ENCODE peak calls at places on chromosomes 4 and X, in eight cellular contexts. P is ovary, G is esophagus squamous epithelium, I is Panc1, B is GM23338, Y is IMR-90, C is tibial artery, D is upper lobe of right lung. K is an unnamed sample. For H3K4me1, the result is how much of the 10 kb centered on the place peaks cover.

GRCh38 chr4:146981651-146982050 is 36.0 kb upstream of the TTC29 start:
- DNase-seq in P (no peak), G (no peak), I (no peak), B (no peak), Y (peak), C (no peak), D (no peak), K (no peak)

GRCh38 chrX:47091149-47091775 is 13.0 kb downstream of the RGN start:
- DNase-seq in P (no peak), G (no peak), I (no peak), B (peak), Y (peak), C (no peak), D (no peak), K (no peak)

GRCh38 chrX:57906790-57907189 is 3.5 kb downstream of the ZXDA start:
- DNase-seq in P (no peak), G (no peak), I (no peak), B (no peak), Y (peak), C (no peak), D (no peak), K (no peak)

GRCh38 chr4:89162486-89162885 is 51.2 kb downstream of the TIGD2 start:
- DNase-seq in P (no peak), G (no peak), I (no peak), B (no peak), Y (no peak), C (no peak), D (no peak), K (no peak)

GRCh38 chrX:119181491-119181890 is 53.9 kb upstream of the KIAA1210 start:
- DNase-seq in P (no peak), G (no peak), I (no peak), B (peak), Y (no peak), C (no peak), D (no peak), K (no peak)

GRCh38 chrX:24148535-24149345 is 789 bp upstream of the ZFX start:
- DNase-seq in P (peak), G (no peak), I (no peak), B (no peak), Y (peak), C (no peak), D (no peak), K (peak)

GRCh38 chrX:149848855-149849254 is 32.1 kb upstream of the MAGEA8 start:
- DNase-seq in P (no peak), G (no peak), I (no peak), B (no peak), Y (no peak), C (no peak), D (no peak), K (no peak)

GRCh38 chr4:151540728-151541437 is 131.9 kb downstream of the FHIP1A start:
- DNase-seq in P (no peak), G (no peak), I (peak), B (no peak), Y (peak), C (no peak), D (no peak), K (no peak)

GRCh38 chrX:17563076-17563475 is 174.2 kb upstream of the SCML1 start:
- DNase-seq in P (no peak), G (no peak), I (no peak), B (no peak), Y (no peak), C (no peak), D (no peak), K (no peak)

GRCh38 chr4:56272946-56273728 is 114.2 kb downstream of the AASDH start:
- DNase-seq in P (no peak), G (no peak), I (no peak), B (no peak), Y (no peak), C (no peak), D (no peak), K (no peak)

GRCh38 chrX:121010218-121010617 is 24.7 kb upstream of the CT47A1 start:
- DNase-seq in P (no peak), G (no peak), I (no peak), B (no peak), Y (no peak), C (no peak), D (no peak), K (no peak)

GRCh38 chr4:42712854-42713253 is 55.9 kb upstream of the ATP8A1 start:
- DNase-seq in P (no peak), G (no peak), I (no peak), B (no peak), Y (no peak), C (no peak), D (no peak), K (no peak)

GRCh38 chr4:42710329-42710728 is 53.4 kb upstream of the ATP8A1 start:
- DNase-seq in P (no peak), G (no peak), I (no peak), B (no peak), Y (no peak), C (no peak), D (no peak), K (no peak)

GRCh38 chr4:42708625-42709024 is 51.7 kb upstream of the ATP8A1 start:
- DNase-seq in P (no peak), G (no peak), I (no peak), B (no peak), Y (no peak), C (no peak), D (no peak), K (no peak)

GRCh38 chr4:42710761-42711160 is 53.9 kb upstream of the ATP8A1 start:
- DNase-seq in P (no peak), G (no peak), I (no peak), B (no peak), Y (no peak), C (no peak), D (no peak), K (no peak)

DNA sequence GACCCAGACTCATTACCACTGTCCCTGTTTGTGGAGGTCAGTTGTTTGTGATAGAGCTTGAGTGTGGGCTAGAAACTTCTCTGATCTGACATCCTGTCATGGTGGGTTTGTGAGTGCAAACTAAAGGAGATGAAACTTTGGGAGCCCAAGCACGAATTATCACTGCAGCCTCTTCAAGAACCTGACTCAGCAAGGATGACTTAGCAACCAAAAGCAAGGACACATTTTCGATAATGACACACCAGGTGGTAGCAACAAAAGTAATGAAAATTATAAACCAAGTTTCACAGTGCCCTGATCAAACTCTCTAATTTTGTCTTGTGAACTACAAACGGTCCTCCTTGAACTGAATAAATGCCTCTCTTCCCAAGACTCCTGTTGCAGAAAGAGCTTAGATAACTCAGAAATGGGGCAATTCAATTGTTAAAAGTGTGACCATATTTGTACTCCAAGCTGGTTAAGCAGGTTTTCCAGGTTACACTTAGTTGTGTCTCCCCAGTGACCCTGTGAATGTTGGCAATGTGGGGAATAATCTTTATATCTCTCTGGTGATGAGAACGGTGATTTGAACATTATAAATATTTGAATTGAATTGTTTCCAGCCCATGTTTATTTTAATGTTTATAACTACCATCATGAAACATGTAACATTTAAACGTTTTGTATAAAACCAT is 52.6 kb upstream of the ATP8A1 start:
- DNase-seq in P (no peak), G (no peak), I (no peak), B (no peak), Y (no peak), C (no peak), D (no peak), K (no peak)
- TF ChIP-seq CTCF in P (no peak), G (no peak), I (no peak), B (no peak), Y (no peak), C (no peak), D (no peak), K (no peak)

GRCh38 chr4:8214091-8214490 is 15.0 kb downstream of the SH3TC1 start:
- DNase-seq in P (no peak), G (no peak), I (no peak), B (no peak), Y (no peak), C (no peak), D (no peak), K (no peak)

GRCh38 chr4:8215641-8216442 is 16.8 kb downstream of the SH3TC1 start:
- DNase-seq in P (no peak), G (no peak), I (no peak), B (no peak), Y (no peak), C (no peak), D (no peak), K (no peak)

GRCh38 chr4:8213121-8213520 is 14.0 kb downstream of the SH3TC1 start:
- DNase-seq in P (no peak), G (no peak), I (no peak), B (no peak), Y (no peak), C (no peak), D (no peak), K (peak)

GRCh38 chr4:8216443-8217245 is 17.6 kb downstream of the SH3TC1 start:
- DNase-seq in P (no peak), G (no peak), I (no peak), B (no peak), Y (no peak), C (no peak), D (no peak), K (no peak)

DNA sequence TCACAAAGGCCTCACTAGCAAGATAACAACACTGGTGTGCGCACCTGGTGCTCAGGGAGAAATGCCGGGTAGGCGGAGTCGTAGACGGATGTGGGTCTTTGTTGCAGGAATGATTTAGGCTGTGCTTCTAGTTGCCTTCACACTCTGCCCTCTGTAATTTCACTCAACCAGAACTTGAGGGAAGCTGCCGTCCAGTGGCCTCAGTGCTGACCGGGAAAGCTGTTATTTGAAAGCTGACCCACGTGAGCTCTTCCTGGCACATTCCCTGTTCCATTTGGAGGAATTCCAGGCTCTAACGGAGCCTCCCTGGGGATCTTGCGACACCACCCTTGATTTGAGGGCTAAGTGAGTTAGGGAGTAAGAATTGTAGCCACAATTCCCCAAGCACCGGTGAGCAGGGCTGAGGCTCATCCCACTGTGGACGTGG is 15.9 kb downstream of the SH3TC1 start:
- DNase-seq in P (no peak), G (no peak), I (no peak), B (no peak), Y (peak), C (no peak), D (peak), K (no peak)
- H3K4me1 ChIP-seq in P (under half), G (under half), I (under half), B (under half), Y (under half), C (under half), D (under half), K (under half)

GRCh38 chr4:116952530-116953108 is 132.8 kb downstream of the TRAM1L1 start:
- DNase-seq in P (no peak), G (no peak), I (no peak), B (no peak), Y (no peak), C (no peak), D (no peak), K (no peak)

GRCh38 chr4:116959045-116959444 is 126.3 kb downstream of the TRAM1L1 start:
- DNase-seq in P (no peak), G (no peak), I (no peak), B (no peak), Y (no peak), C (no peak), D (no peak), K (no peak)

GRCh38 chr4:116953947-116954346 is 131.4 kb downstream of the TRAM1L1 start:
- DNase-seq in P (no peak), G (no peak), I (no peak), B (no peak), Y (no peak), C (no peak), D (no peak), K (no peak)
- TF ChIP-seq CTCF in P (no peak), G (no peak), I (no peak), B (no peak), Y (no peak), C (no peak), D (no peak), K (no peak)

GRCh38 chrX:13695601-13696115 is 6.7 kb downstream of the RAB9A start:
- DNase-seq in P (no peak), G (no peak), I (no peak), B (no peak), Y (no peak), C (no peak), D (no peak), K (no peak)
- H3K4me1 ChIP-seq in P (under half), G (under half), I (under half), B (under half), Y (under half), C (under half), D (under half), K (under half)

DNA sequence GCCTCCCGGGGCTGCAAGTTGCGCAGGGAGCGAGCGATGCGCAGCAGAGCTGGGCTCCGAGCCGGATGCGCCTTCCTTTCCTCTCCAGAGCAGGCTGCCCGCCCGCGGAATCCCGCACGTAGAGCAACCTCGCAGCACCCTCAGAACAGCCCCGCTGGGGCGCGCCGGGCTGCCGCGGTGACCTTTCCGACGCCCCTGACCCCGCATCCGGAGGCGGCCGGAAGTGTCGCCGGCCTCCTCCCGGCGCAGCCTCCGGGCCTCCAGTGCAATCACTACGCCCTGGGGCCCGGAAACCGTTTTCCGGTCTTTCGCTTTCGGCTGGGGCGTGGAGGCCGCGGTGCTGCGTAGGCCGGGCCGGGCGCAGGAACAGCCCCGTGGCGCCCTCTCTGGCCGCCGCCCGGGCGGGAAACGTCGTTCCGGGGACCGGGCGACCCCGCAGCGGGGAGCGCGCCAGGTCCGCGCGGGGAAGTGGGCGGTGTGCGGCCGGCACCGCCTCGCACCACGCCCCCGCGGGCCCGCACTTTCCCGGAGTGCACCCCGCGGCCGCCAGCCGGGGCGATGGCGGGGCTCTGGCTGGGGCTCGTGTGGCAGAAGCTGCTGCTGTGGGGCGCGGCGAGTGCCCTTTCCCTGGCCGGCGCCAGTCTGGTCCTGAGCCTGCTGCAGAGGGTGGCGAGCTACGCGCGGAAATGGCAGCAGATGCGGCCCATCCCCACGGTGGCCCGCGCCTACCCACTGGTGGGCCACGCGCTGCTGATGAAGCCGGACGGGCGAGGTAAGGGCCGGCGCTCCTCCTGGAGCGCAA is at the start of gene CYP4V2:
- DNase-seq in P (peak), G (peak), I (peak), B (peak), Y (peak), C (peak), D (peak), K (peak)
- TF ChIP-seq CTCF in P (no peak), G (peak), I (peak), B (peak), Y (peak), C (peak), D (peak), K (peak)

DNA sequence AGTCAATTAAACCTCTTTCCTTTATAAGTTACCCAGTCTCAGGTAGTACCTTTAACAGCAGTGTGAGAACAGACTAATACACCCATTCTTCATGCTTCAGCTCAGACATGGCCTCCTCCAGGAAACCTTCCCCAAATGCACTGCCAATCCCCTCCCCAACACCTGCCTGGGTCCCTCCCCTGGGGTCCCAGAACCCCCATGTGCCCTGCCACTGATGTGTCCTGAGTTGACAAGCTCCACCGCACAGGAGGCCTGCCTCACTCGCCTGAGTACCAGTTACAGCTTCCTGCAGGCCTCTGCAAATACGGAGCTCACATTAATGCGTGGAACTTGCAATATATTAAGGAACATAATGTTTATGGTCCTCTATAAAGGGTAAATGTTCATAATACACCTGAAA is 34.9 kb upstream of the CRMP1 start:
- DNase-seq in P (no peak), G (no peak), I (no peak), B (no peak), Y (no peak), C (no peak), D (no peak), K (no peak)
- H3K4me1 ChIP-seq in P (under half), G (under half), I (under half), B (under half), Y (under half), C (under half), D (under half), K (under half)

GRCh38 chr4:126603851-126604250 is 1028.9 kb upstream of the INTU start:
- DNase-seq in P (no peak), G (no peak), I (no peak), B (peak), Y (no peak), C (no peak), D (no peak), K (no peak)

GRCh38 chr4:126603210-126603609 is 1029.5 kb upstream of the INTU start:
- DNase-seq in P (no peak), G (no peak), I (no peak), B (no peak), Y (no peak), C (no peak), D (no peak), K (no peak)

GRCh38 chr4:126604273-126604867 is 1028.4 kb upstream of the INTU start:
- DNase-seq in P (no peak), G (no peak), I (no peak), B (peak), Y (peak), C (peak), D (no peak), K (no peak)
- TF ChIP-seq CTCF in P (no peak), G (peak), I (peak), B (peak), Y (peak), C (peak), D (peak), K (peak)